ENCODE peak calls at places on chromosomes 5 and 9, in five cellular contexts. One of them, this sample, is unnamed.

GRCh38 chr5:92581690-92582089 is 999.3 kb downstream of the NR2F1-AS1 start:
- DNase-seq in stimulated activated CD4-positive, alpha-beta T cell treated with anti-CD3 and anti-CD28 coated beads, Interleukin-1b, Interleukin-23, amount 100 ng/mL, for 1 hour: no peak
- DNase-seq in stimulated activated CD8-positive, alpha-beta memory T cell treated with anti-CD3 and anti-CD28 coated beads, Interleukin-2, amount 100 ng/mL, for 1 hour: no peak
- DNase-seq in GDM1: no peak
- DNase-seq in WTC11: no peak
- DNase-seq in this sample: no peak

GRCh38 chr9:133632806-133633680 is 3.1 kb upstream of the DBH start:
- DNase-seq in stimulated activated CD4-positive, alpha-beta T cell treated with anti-CD3 and anti-CD28 coated beads, Interleukin-1b, Interleukin-23, amount 100 ng/mL, for 1 hour: no peak
- DNase-seq in stimulated activated CD8-positive, alpha-beta memory T cell treated with anti-CD3 and anti-CD28 coated beads, Interleukin-2, amount 100 ng/mL, for 1 hour: no peak
- DNase-seq in GDM1: no peak
- DNase-seq in WTC11: no peak
- DNase-seq in this sample: no peak

GRCh38 chr5:173495225-173495904 is 121.1 kb downstream of the BOD1 start:
- DNase-seq in stimulated activated CD4-positive, alpha-beta T cell treated with anti-CD3 and anti-CD28 coated beads, Interleukin-1b, Interleukin-23, amount 100 ng/mL, for 1 hour: no peak
- DNase-seq in stimulated activated CD8-positive, alpha-beta memory T cell treated with anti-CD3 and anti-CD28 coated beads, Interleukin-2, amount 100 ng/mL, for 1 hour: no peak
- DNase-seq in GDM1: no peak
- DNase-seq in WTC11: no peak
- DNase-seq in this sample: no peak

GRCh38 chr5:15510816-15511215 is 10.8 kb downstream of the FBXL7 start:
- DNase-seq in stimulated activated CD4-positive, alpha-beta T cell treated with anti-CD3 and anti-CD28 coated beads, Interleukin-1b, Interleukin-23, amount 100 ng/mL, for 1 hour: no peak
- DNase-seq in stimulated activated CD8-positive, alpha-beta memory T cell treated with anti-CD3 and anti-CD28 coated beads, Interleukin-2, amount 100 ng/mL, for 1 hour: no peak
- DNase-seq in GDM1: no peak
- DNase-seq in WTC11: no peak
- DNase-seq in this sample: no peak

GRCh38 chr9:26658476-26658875 is 234.1 kb downstream of the CAAP1 start:
- DNase-seq in stimulated activated CD4-positive, alpha-beta T cell treated with anti-CD3 and anti-CD28 coated beads, Interleukin-1b, Interleukin-23, amount 100 ng/mL, for 1 hour: no peak
- DNase-seq in stimulated activated CD8-positive, alpha-beta memory T cell treated with anti-CD3 and anti-CD28 coated beads, Interleukin-2, amount 100 ng/mL, for 1 hour: no peak
- DNase-seq in GDM1: no peak
- DNase-seq in WTC11: no peak
- DNase-seq in this sample: no peak

GRCh38 chr9:122347348-122348287 is 23.2 kb upstream of the PTGS1 start:
- DNase-seq in stimulated activated CD4-positive, alpha-beta T cell treated with anti-CD3 and anti-CD28 coated beads, Interleukin-1b, Interleukin-23, amount 100 ng/mL, for 1 hour: no peak
- DNase-seq in stimulated activated CD8-positive, alpha-beta memory T cell treated with anti-CD3 and anti-CD28 coated beads, Interleukin-2, amount 100 ng/mL, for 1 hour: no peak
- DNase-seq in GDM1: no peak
- DNase-seq in WTC11: no peak
- DNase-seq in this sample: no peak

GRCh38 chr5:57335092-57335491 is 147.5 kb downstream of the ACTBL2 start:
- DNase-seq in stimulated activated CD4-positive, alpha-beta T cell treated with anti-CD3 and anti-CD28 coated beads, Interleukin-1b, Interleukin-23, amount 100 ng/mL, for 1 hour: no peak
- DNase-seq in stimulated activated CD8-positive, alpha-beta memory T cell treated with anti-CD3 and anti-CD28 coated beads, Interleukin-2, amount 100 ng/mL, for 1 hour: no peak
- DNase-seq in GDM1: no peak
- DNase-seq in WTC11: no peak
- DNase-seq in this sample: no peak

GRCh38 chr5:41112486-41113455 is 41.6 kb upstream of the MROH2B start:
- DNase-seq in stimulated activated CD4-positive, alpha-beta T cell treated with anti-CD3 and anti-CD28 coated beads, Interleukin-1b, Interleukin-23, amount 100 ng/mL, for 1 hour: no peak
- DNase-seq in stimulated activated CD8-positive, alpha-beta memory T cell treated with anti-CD3 and anti-CD28 coated beads, Interleukin-2, amount 100 ng/mL, for 1 hour: no peak
- DNase-seq in GDM1: no peak
- DNase-seq in WTC11: no peak
- DNase-seq in this sample: no peak

GRCh38 chr5:72110401-72111013 is 3.2 kb downstream of the MAP1B start:
- DNase-seq in stimulated activated CD4-positive, alpha-beta T cell treated with anti-CD3 and anti-CD28 coated beads, Interleukin-1b, Interleukin-23, amount 100 ng/mL, for 1 hour: no peak
- DNase-seq in stimulated activated CD8-positive, alpha-beta memory T cell treated with anti-CD3 and anti-CD28 coated beads, Interleukin-2, amount 100 ng/mL, for 1 hour: no peak
- DNase-seq in GDM1: no peak
- DNase-seq in WTC11: no peak
- DNase-seq in this sample: peak; percentile 69

GRCh38 chr9:113599647-113600476 is 136.3 kb downstream of the RGS3 start:
- DNase-seq in stimulated activated CD4-positive, alpha-beta T cell treated with anti-CD3 and anti-CD28 coated beads, Interleukin-1b, Interleukin-23, amount 100 ng/mL, for 1 hour: no peak
- DNase-seq in stimulated activated CD8-positive, alpha-beta memory T cell treated with anti-CD3 and anti-CD28 coated beads, Interleukin-2, amount 100 ng/mL, for 1 hour: no peak
- DNase-seq in GDM1: no peak
- DNase-seq in WTC11: no peak
- DNase-seq in this sample: no peak

GRCh38 chr5:1974501-1975405 is 92.0 kb upstream of the IRX4 start:
- DNase-seq in stimulated activated CD4-positive, alpha-beta T cell treated with anti-CD3 and anti-CD28 coated beads, Interleukin-1b, Interleukin-23, amount 100 ng/mL, for 1 hour: no peak
- DNase-seq in stimulated activated CD8-positive, alpha-beta memory T cell treated with anti-CD3 and anti-CD28 coated beads, Interleukin-2, amount 100 ng/mL, for 1 hour: no peak
- DNase-seq in GDM1: no peak
- DNase-seq in WTC11: no peak
- DNase-seq in this sample: peak; percentile 70

GRCh38 chr5:138389332-138389731 is 36.8 kb downstream of the KDM3B start:
- DNase-seq in stimulated activated CD4-positive, alpha-beta T cell treated with anti-CD3 and anti-CD28 coated beads, Interleukin-1b, Interleukin-23, amount 100 ng/mL, for 1 hour: no peak
- DNase-seq in stimulated activated CD8-positive, alpha-beta memory T cell treated with anti-CD3 and anti-CD28 coated beads, Interleukin-2, amount 100 ng/mL, for 1 hour: no peak
- DNase-seq in GDM1: no peak
- DNase-seq in WTC11: no peak
- DNase-seq in this sample: no peak

GRCh38 chr9:84062538-84062937 is 81.9 kb downstream of the RMI1 start:
- DNase-seq in stimulated activated CD4-positive, alpha-beta T cell treated with anti-CD3 and anti-CD28 coated beads, Interleukin-1b, Interleukin-23, amount 100 ng/mL, for 1 hour: no peak
- DNase-seq in stimulated activated CD8-positive, alpha-beta memory T cell treated with anti-CD3 and anti-CD28 coated beads, Interleukin-2, amount 100 ng/mL, for 1 hour: no peak
- DNase-seq in GDM1: no peak
- DNase-seq in WTC11: no peak
- DNase-seq in this sample: no peak

GRCh38 chr5:61357745-61358144 is 25.7 kb downstream of the ZSWIM6 start:
- DNase-seq in stimulated activated CD4-positive, alpha-beta T cell treated with anti-CD3 and anti-CD28 coated beads, Interleukin-1b, Interleukin-23, amount 100 ng/mL, for 1 hour: no peak
- DNase-seq in stimulated activated CD8-positive, alpha-beta memory T cell treated with anti-CD3 and anti-CD28 coated beads, Interleukin-2, amount 100 ng/mL, for 1 hour: no peak
- DNase-seq in GDM1: no peak
- DNase-seq in WTC11: peak; percentile 54
- DNase-seq in this sample: no peak

GRCh38 chr5:142548739-142549275 is 137.1 kb downstream of the FGF1 start:
- DNase-seq in stimulated activated CD4-positive, alpha-beta T cell treated with anti-CD3 and anti-CD28 coated beads, Interleukin-1b, Interleukin-23, amount 100 ng/mL, for 1 hour: no peak
- DNase-seq in stimulated activated CD8-positive, alpha-beta memory T cell treated with anti-CD3 and anti-CD28 coated beads, Interleukin-2, amount 100 ng/mL, for 1 hour: no peak
- DNase-seq in GDM1: peak; percentile 30
- DNase-seq in WTC11: peak; percentile 72
- DNase-seq in this sample: peak; percentile 91

GRCh38 chr5:150307617-150308426 is 5.1 kb upstream of the ARSI start:
- DNase-seq in stimulated activated CD4-positive, alpha-beta T cell treated with anti-CD3 and anti-CD28 coated beads, Interleukin-1b, Interleukin-23, amount 100 ng/mL, for 1 hour: no peak
- DNase-seq in stimulated activated CD8-positive, alpha-beta memory T cell treated with anti-CD3 and anti-CD28 coated beads, Interleukin-2, amount 100 ng/mL, for 1 hour: no peak
- DNase-seq in GDM1: no peak
- DNase-seq in WTC11: no peak
- DNase-seq in this sample: no peak

GRCh38 chr5:73625905-73626811 is at the start of gene ARHGEF28:
- DNase-seq in stimulated activated CD4-positive, alpha-beta T cell treated with anti-CD3 and anti-CD28 coated beads, Interleukin-1b, Interleukin-23, amount 100 ng/mL, for 1 hour: peak; percentile 8
- DNase-seq in stimulated activated CD8-positive, alpha-beta memory T cell treated with anti-CD3 and anti-CD28 coated beads, Interleukin-2, amount 100 ng/mL, for 1 hour: no peak
- DNase-seq in GDM1: no peak
- DNase-seq in WTC11: peak; percentile 59
- DNase-seq in this sample: peak; percentile 85

GRCh38 chr9:133499892-133500270 is 21.0 kb upstream of the SLC2A6 start:
- DNase-seq in stimulated activated CD4-positive, alpha-beta T cell treated with anti-CD3 and anti-CD28 coated beads, Interleukin-1b, Interleukin-23, amount 100 ng/mL, for 1 hour: no peak
- DNase-seq in stimulated activated CD8-positive, alpha-beta memory T cell treated with anti-CD3 and anti-CD28 coated beads, Interleukin-2, amount 100 ng/mL, for 1 hour: no peak
- DNase-seq in GDM1: no peak
- DNase-seq in WTC11: no peak
- DNase-seq in this sample: no peak

This sample was measured in retina.